ENCODE peak calls at places on chromosome 6, in seven cellular contexts. One of them, this sample, is unnamed.

GRCh38 chr6:70310063-70310694 is 7.3 kb upstream of the COL9A1 start:
- DNase-seq in GM23248: peak
- DNase-seq in AG04450: no peak
- DNase-seq in A549: peak
- DNase-seq in CD4-positive, alpha-beta T cell: no peak
- DNase-seq in brain microvascular endothelial cell: peak
- DNase-seq in dorsolateral prefrontal cortex: no peak
- DNase-seq in this sample: no peak

GRCh38 chr6:36487698-36488097 is 44.9 kb downstream of the KCTD20 start:
- DNase-seq in GM23248: peak
- DNase-seq in AG04450: no peak
- DNase-seq in A549: no peak
- DNase-seq in CD4-positive, alpha-beta T cell: no peak
- DNase-seq in brain microvascular endothelial cell: no peak
- DNase-seq in dorsolateral prefrontal cortex: no peak
- DNase-seq in this sample: no peak

GRCh38 chr6:89122625-89123024 is 4.8 kb upstream of the SRSF12 start:
- DNase-seq in GM23248: peak
- DNase-seq in AG04450: no peak
- DNase-seq in A549: peak
- DNase-seq in CD4-positive, alpha-beta T cell: no peak
- DNase-seq in brain microvascular endothelial cell: no peak
- DNase-seq in dorsolateral prefrontal cortex: no peak
- DNase-seq in this sample: no peak

GRCh38 chr6:142871910-142872331 is 73.1 kb downstream of the HIVEP2 start:
- DNase-seq in GM23248: peak
- DNase-seq in AG04450: peak
- DNase-seq in A549: no peak
- DNase-seq in CD4-positive, alpha-beta T cell: peak
- DNase-seq in brain microvascular endothelial cell: peak
- DNase-seq in dorsolateral prefrontal cortex: no peak
- DNase-seq in this sample: no peak

GRCh38 chr6:37653933-37654565 is 43.6 kb downstream of the MDGA1 start:
- DNase-seq in GM23248: peak
- DNase-seq in AG04450: no peak
- DNase-seq in A549: peak
- DNase-seq in CD4-positive, alpha-beta T cell: peak
- DNase-seq in brain microvascular endothelial cell: peak
- DNase-seq in dorsolateral prefrontal cortex: no peak
- DNase-seq in this sample: no peak

GRCh38 chr6:164109770-164110140 is 695.2 kb downstream of the QKI start:
- DNase-seq in GM23248: peak
- DNase-seq in AG04450: no peak
- DNase-seq in A549: no peak
- DNase-seq in CD4-positive, alpha-beta T cell: no peak
- DNase-seq in brain microvascular endothelial cell: no peak
- DNase-seq in dorsolateral prefrontal cortex: no peak
- DNase-seq in this sample: no peak

GRCh38 chr6:33064723-33065122 is 8.7 kb downstream of the HLA-DPA1 start:
- DNase-seq in GM23248: no peak
- DNase-seq in AG04450: no peak
- DNase-seq in A549: no peak
- DNase-seq in CD4-positive, alpha-beta T cell: no peak
- DNase-seq in brain microvascular endothelial cell: no peak
- DNase-seq in dorsolateral prefrontal cortex: no peak
- DNase-seq in this sample: no peak

GRCh38 chr6:167476844-167477595 is 152.1 kb downstream of the TTLL2 start:
- DNase-seq in GM23248: no peak
- DNase-seq in AG04450: no peak
- DNase-seq in A549: no peak
- DNase-seq in CD4-positive, alpha-beta T cell: no peak
- DNase-seq in brain microvascular endothelial cell: no peak
- DNase-seq in dorsolateral prefrontal cortex: no peak
- DNase-seq in this sample: no peak

GRCh38 chr6:3356824-3357420 is 98.2 kb downstream of the PSMG4 start:
- DNase-seq in GM23248: peak
- DNase-seq in AG04450: no peak
- DNase-seq in A549: peak
- DNase-seq in CD4-positive, alpha-beta T cell: no peak
- DNase-seq in brain microvascular endothelial cell: no peak
- DNase-seq in dorsolateral prefrontal cortex: no peak
- DNase-seq in this sample: no peak

GRCh38 chr6:89411019-89411268 is 1.1 kb downstream of the RRAGD start:
- DNase-seq in GM23248: peak
- DNase-seq in AG04450: no peak
- DNase-seq in A549: no peak
- DNase-seq in CD4-positive, alpha-beta T cell: peak
- DNase-seq in brain microvascular endothelial cell: no peak
- DNase-seq in dorsolateral prefrontal cortex: no peak
- DNase-seq in this sample: no peak

GRCh38 chr6:71478834-71479541 is 190.4 kb downstream of the OGFRL1 start:
- DNase-seq in GM23248: peak
- DNase-seq in AG04450: peak
- DNase-seq in A549: peak
- DNase-seq in CD4-positive, alpha-beta T cell: no peak
- DNase-seq in brain microvascular endothelial cell: peak
- DNase-seq in dorsolateral prefrontal cortex: no peak
- DNase-seq in this sample: no peak

GRCh38 chr6:157962601-157963084 is 19.0 kb upstream of the SYNJ2 start:
- DNase-seq in GM23248: no peak
- DNase-seq in AG04450: no peak
- DNase-seq in A549: no peak
- DNase-seq in CD4-positive, alpha-beta T cell: no peak
- DNase-seq in brain microvascular endothelial cell: peak
- DNase-seq in dorsolateral prefrontal cortex: no peak
- DNase-seq in this sample: no peak

GRCh38 chr6:105587349-105588115 is 184.7 kb upstream of the PREP start:
- DNase-seq in GM23248: peak
- DNase-seq in AG04450: no peak
- DNase-seq in A549: peak
- DNase-seq in CD4-positive, alpha-beta T cell: peak
- DNase-seq in brain microvascular endothelial cell: peak
- DNase-seq in dorsolateral prefrontal cortex: no peak
- DNase-seq in this sample: no peak

GRCh38 chr6:155130161-155130853 is 133.5 kb upstream of the CLDN20 start:
- DNase-seq in GM23248: peak
- DNase-seq in AG04450: no peak
- DNase-seq in A549: no peak
- DNase-seq in CD4-positive, alpha-beta T cell: no peak
- DNase-seq in brain microvascular endothelial cell: no peak
- DNase-seq in dorsolateral prefrontal cortex: no peak
- DNase-seq in this sample: no peak

GRCh38 chr6:150352321-150353296 is 16.2 kb upstream of the IYD start:
- DNase-seq in GM23248: peak
- DNase-seq in AG04450: no peak
- DNase-seq in A549: peak
- DNase-seq in CD4-positive, alpha-beta T cell: no peak
- DNase-seq in brain microvascular endothelial cell: peak
- DNase-seq in dorsolateral prefrontal cortex: no peak
- DNase-seq in this sample: no peak

GRCh38 chr6:34237316-34237721 is 646 bp downstream of the HMGA1 start:
- DNase-seq in GM23248: peak
- DNase-seq in AG04450: no peak
- DNase-seq in A549: no peak
- DNase-seq in CD4-positive, alpha-beta T cell: peak
- DNase-seq in brain microvascular endothelial cell: no peak
- DNase-seq in dorsolateral prefrontal cortex: no peak
- DNase-seq in this sample: no peak

GRCh38 chr6:40164345-40164755 is 230.1 kb upstream of the MOCS1 start:
- DNase-seq in GM23248: no peak
- DNase-seq in AG04450: no peak
- DNase-seq in A549: peak
- DNase-seq in CD4-positive, alpha-beta T cell: no peak
- DNase-seq in brain microvascular endothelial cell: no peak
- DNase-seq in dorsolateral prefrontal cortex: peak
- DNase-seq in this sample: no peak

GRCh38 chr6:12245763-12246720 is 44.1 kb upstream of the EDN1 start:
- DNase-seq in GM23248: peak
- DNase-seq in AG04450: no peak
- DNase-seq in A549: peak
- DNase-seq in CD4-positive, alpha-beta T cell: no peak
- DNase-seq in brain microvascular endothelial cell: peak
- DNase-seq in dorsolateral prefrontal cortex: no peak
- DNase-seq in this sample: no peak

GRCh38 chr6:31426395-31426794 is 23.0 kb downstream of the MICA start:
- DNase-seq in GM23248: no peak
- DNase-seq in AG04450: no peak
- DNase-seq in A549: no peak
- DNase-seq in CD4-positive, alpha-beta T cell: no peak
- DNase-seq in brain microvascular endothelial cell: no peak
- DNase-seq in dorsolateral prefrontal cortex: no peak
- DNase-seq in this sample: no peak

GRCh38 chr6:53309059-53309896 is 39.5 kb downstream of the ELOVL5 start:
- DNase-seq in GM23248: peak
- DNase-seq in AG04450: no peak
- DNase-seq in A549: peak
- DNase-seq in CD4-positive, alpha-beta T cell: peak
- DNase-seq in brain microvascular endothelial cell: no peak
- DNase-seq in dorsolateral prefrontal cortex: no peak
- DNase-seq in this sample: no peak

GRCh38 chr6:56483929-56484328 is 158.8 kb downstream of the DST start:
- DNase-seq in GM23248: peak
- DNase-seq in AG04450: peak
- DNase-seq in A549: no peak
- DNase-seq in CD4-positive, alpha-beta T cell: no peak
- DNase-seq in brain microvascular endothelial cell: no peak
- DNase-seq in dorsolateral prefrontal cortex: no peak
- DNase-seq in this sample: no peak

GRCh38 chr6:56482525-56482924 is 160.2 kb downstream of the DST start:
- DNase-seq in GM23248: no peak
- DNase-seq in AG04450: no peak
- DNase-seq in A549: no peak
- DNase-seq in CD4-positive, alpha-beta T cell: no peak
- DNase-seq in brain microvascular endothelial cell: no peak
- DNase-seq in dorsolateral prefrontal cortex: no peak
- DNase-seq in this sample: no peak

GRCh38 chr6:56486681-56487080 is 156.0 kb downstream of the DST start:
- DNase-seq in GM23248: peak
- DNase-seq in AG04450: no peak
- DNase-seq in A549: no peak
- DNase-seq in CD4-positive, alpha-beta T cell: no peak
- DNase-seq in brain microvascular endothelial cell: no peak
- DNase-seq in dorsolateral prefrontal cortex: no peak
- DNase-seq in this sample: no peak

GRCh38 chr6:56481957-56482356 is 160.7 kb downstream of the DST start:
- DNase-seq in GM23248: no peak
- DNase-seq in AG04450: no peak
- DNase-seq in A549: no peak
- DNase-seq in CD4-positive, alpha-beta T cell: no peak
- DNase-seq in brain microvascular endothelial cell: no peak
- DNase-seq in dorsolateral prefrontal cortex: no peak
- DNase-seq in this sample: no peak

GRCh38 chr6:56484669-56485068 is 158.0 kb downstream of the DST start:
- DNase-seq in GM23248: peak
- DNase-seq in AG04450: no peak
- DNase-seq in A549: no peak
- DNase-seq in CD4-positive, alpha-beta T cell: no peak
- DNase-seq in brain microvascular endothelial cell: no peak
- DNase-seq in dorsolateral prefrontal cortex: no peak
- DNase-seq in this sample: no peak
- H3K27ac ChIP-seq in GM23248: peak
- H3K27ac ChIP-seq in AG04450: no peak
- H3K27ac ChIP-seq in A549: no peak
- H3K27ac ChIP-seq in CD4-positive, alpha-beta T cell: no peak
- H3K27ac ChIP-seq in brain microvascular endothelial cell: no peak
- H3K27ac ChIP-seq in dorsolateral prefrontal cortex: no peak
- H3K27ac ChIP-seq in this sample: no peak

GRCh38 chr6:6913346-6913745 is 194.4 kb upstream of the RREB1 start:
- DNase-seq in GM23248: no peak
- DNase-seq in AG04450: no peak
- DNase-seq in A549: no peak
- DNase-seq in CD4-positive, alpha-beta T cell: no peak
- DNase-seq in brain microvascular endothelial cell: no peak
- DNase-seq in dorsolateral prefrontal cortex: no peak
- DNase-seq in this sample: no peak
- H3K27ac ChIP-seq in GM23248: no peak
- H3K27ac ChIP-seq in AG04450: no peak
- H3K27ac ChIP-seq in A549: no peak
- H3K27ac ChIP-seq in CD4-positive, alpha-beta T cell: no peak
- H3K27ac ChIP-seq in brain microvascular endothelial cell: no peak
- H3K27ac ChIP-seq in dorsolateral prefrontal cortex: no peak
- H3K27ac ChIP-seq in this sample: no peak

GRCh38 chr6:43373252-43373875 is 3.9 kb upstream of the ZNF318 start:
- DNase-seq in GM23248: no peak
- DNase-seq in AG04450: no peak
- DNase-seq in A549: no peak
- DNase-seq in CD4-positive, alpha-beta T cell: no peak
- DNase-seq in brain microvascular endothelial cell: no peak
- DNase-seq in dorsolateral prefrontal cortex: no peak
- DNase-seq in this sample: no peak
- H3K27ac ChIP-seq in GM23248: no peak
- H3K27ac ChIP-seq in AG04450: no peak
- H3K27ac ChIP-seq in A549: no peak
- H3K27ac ChIP-seq in CD4-positive, alpha-beta T cell: no peak
- H3K27ac ChIP-seq in brain microvascular endothelial cell: no peak
- H3K27ac ChIP-seq in dorsolateral prefrontal cortex: no peak
- H3K27ac ChIP-seq in this sample: no peak

GRCh38 chr6:119314894-119315272 is 34.7 kb downstream of the MAN1A1 start:
- DNase-seq in GM23248: no peak
- DNase-seq in AG04450: no peak
- DNase-seq in A549: no peak
- DNase-seq in CD4-positive, alpha-beta T cell: no peak
- DNase-seq in brain microvascular endothelial cell: no peak
- DNase-seq in dorsolateral prefrontal cortex: no peak
- DNase-seq in this sample: no peak
- H3K27ac ChIP-seq in GM23248: no peak
- H3K27ac ChIP-seq in AG04450: no peak
- H3K27ac ChIP-seq in A549: no peak
- H3K27ac ChIP-seq in CD4-positive, alpha-beta T cell: peak
- H3K27ac ChIP-seq in brain microvascular endothelial cell: no peak
- H3K27ac ChIP-seq in dorsolateral prefrontal cortex: no peak
- H3K27ac ChIP-seq in this sample: no peak

GRCh38 chr6:94088870-94089269 is 669.5 kb upstream of the EPHA7 start:
- DNase-seq in GM23248: no peak
- DNase-seq in AG04450: no peak
- DNase-seq in A549: no peak
- DNase-seq in CD4-positive, alpha-beta T cell: no peak
- DNase-seq in brain microvascular endothelial cell: no peak
- DNase-seq in dorsolateral prefrontal cortex: no peak
- DNase-seq in this sample: no peak
- H3K27ac ChIP-seq in GM23248: no peak
- H3K27ac ChIP-seq in AG04450: no peak
- H3K27ac ChIP-seq in A549: no peak
- H3K27ac ChIP-seq in CD4-positive, alpha-beta T cell: no peak
- H3K27ac ChIP-seq in brain microvascular endothelial cell: no peak
- H3K27ac ChIP-seq in dorsolateral prefrontal cortex: no peak
- H3K27ac ChIP-seq in this sample: no peak